ENCODE peak calls at places on chromosome 3, in five cellular contexts. T is GF-D8, R is sciatic nerve, A is glutamatergic neuron, P is progenitor cell of endocrine pancreas. E is an unnamed sample.

GRCh38 chr3:24640330-24640877 is 145.8 kb upstream of the THRB start:
- DNase-seq in R (no peak), A (no peak), P (no peak), T (no peak), E (peak)

GRCh38 chr3:39644176-39644575 is 165.2 kb upstream of the MYRIP start:
- DNase-seq in P (no peak), A (no peak), R (no peak), T (no peak), E (peak)

GRCh38 chr3:111967651-111968274 is 11.1 kb upstream of the ABHD10 start:
- DNase-seq in R (peak), P (peak), T (peak), A (peak), E (peak)

GRCh38 chr3:188349963-188350332 is 196.0 kb downstream of the LPP start:
- DNase-seq in T (no peak), A (no peak), R (no peak), P (no peak), E (no peak)

GRCh38 chr3:127953092-127953491 is 38.1 kb downstream of the KBTBD12 start:
- DNase-seq in T (no peak), R (no peak), A (no peak), P (no peak), E (no peak)

GRCh38 chr3:35641920-35642532 is 2.7 kb downstream of the ARPP21 start:
- DNase-seq in A (no peak), P (no peak), R (no peak), T (no peak), E (no peak)

GRCh38 chr3:54755746-54756145 is 172.1 kb downstream of the LRTM1 start:
- DNase-seq in T (no peak), A (no peak), R (no peak), P (no peak), E (no peak)

GRCh38 chr3:28376424-28376823 is 27.8 kb upstream of the AZI2 start:
- DNase-seq in T (no peak), P (no peak), R (no peak), A (no peak), E (no peak)

GRCh38 chr3:182436547-182436946 is 356.8 kb upstream of the ATP11B start:
- DNase-seq in R (no peak), P (no peak), T (no peak), A (no peak), E (no peak)

GRCh38 chr3:125300416-125300815 is 74.7 kb downstream of the ZNF148 start:
- DNase-seq in R (no peak), T (no peak), A (no peak), P (no peak), E (no peak)

GRCh38 chr3:15646924-15647511 is 45.5 kb downstream of the BTD start:
- DNase-seq in P (no peak), T (no peak), R (peak), A (no peak), E (no peak)

GRCh38 chr3:41961061-41961749 is 698 bp downstream of the ULK4 start:
- DNase-seq in R (peak), P (peak), A (peak), T (peak), E (peak)

GRCh38 chr3:170054204-170054603 is 16.4 kb downstream of the GPR160 start:
- DNase-seq in R (no peak), P (no peak), T (no peak), A (no peak), E (peak)

GRCh38 chr3:76432396-76432795 is 607.5 kb upstream of the ROBO2 start:
- DNase-seq in A (no peak), T (no peak), P (no peak), R (no peak), E (no peak)

GRCh38 chr3:87260270-87260669 is 16.1 kb downstream of the POU1F1 start:
- DNase-seq in A (peak), T (peak), R (no peak), P (peak), E (peak)

GRCh38 chr3:170622369-170623159 is 36.7 kb upstream of the SLC7A14 start:
- DNase-seq in P (no peak), R (no peak), T (no peak), A (peak), E (no peak)

GRCh38 chr3:196694202-196694638 is 17.8 kb downstream of the CEP19 start:
- DNase-seq in A (no peak), T (no peak), P (no peak), R (no peak), E (peak)

GRCh38 chr3:194586839-194587238 is 46.4 kb downstream of the TMEM44 start:
- DNase-seq in R (no peak), T (no peak), P (no peak), A (no peak), E (no peak)

GRCh38 chr3:46844397-46844796 is 18.8 kb downstream of the MYL3 start:
- DNase-seq in T (no peak), P (no peak), A (no peak), R (no peak), E (no peak)

GRCh38 chr3:71542548-71543370 is 40.8 kb downstream of the FOXP1 start:
- DNase-seq in P (no peak), R (peak), A (peak), T (peak), E (peak)

GRCh38 chr3:29335438-29335837 is 54.6 kb downstream of the RBMS3 start:
- DNase-seq in A (no peak), R (peak), P (no peak), T (no peak), E (peak)

GRCh38 chr3:169478566-169479313 is 184.8 kb downstream of the MECOM start:
- DNase-seq in T (no peak), P (no peak), A (no peak), R (no peak), E (no peak)

GRCh38 chr3:46566040-46566631 is at the start of gene LRRC2:
- DNase-seq in T (no peak), R (no peak), P (peak), A (no peak), E (no peak)

GRCh38 chr3:99498544-99499234 is 139.7 kb upstream of the COL8A1 start:
- DNase-seq in A (no peak), T (no peak), P (no peak), R (no peak), E (no peak)

GRCh38 chr3:72282918-72283317 is 498.0 kb upstream of the PROK2 start:
- DNase-seq in T (no peak), P (no peak), R (no peak), A (no peak), E (peak)

GRCh38 chr3:174318146-174318545 is 541.0 kb upstream of the NAALADL2 start:
- DNase-seq in A (no peak), T (no peak), R (no peak), P (no peak), E (no peak)

GRCh38 chr3:48896991-48897390 is 1.7 kb downstream of the SLC25A20 start:
- DNase-seq in A (no peak), P (no peak), T (no peak), R (no peak), E (no peak)

GRCh38 chr3:184596233-184596632 is 34.6 kb downstream of the EPHB3 start:
- DNase-seq in A (no peak), R (no peak), T (no peak), P (no peak), E (no peak)

GRCh38 chr3:178320481-178321352 is 215.5 kb upstream of the KCNMB2 start:
- DNase-seq in P (no peak), A (no peak), T (no peak), R (no peak), E (no peak)

GRCh38 chr3:116165190-116165589 is 280.1 kb downstream of the LSAMP start:
- DNase-seq in A (no peak), P (no peak), T (no peak), R (no peak), E (no peak)

GRCh38 chr3:72348357-72348756 is 499.9 kb downstream of the SHQ1 start:
- DNase-seq in R (no peak), T (no peak), P (no peak), A (no peak), E (no peak)

GRCh38 chr3:108488631-108489030 is 21.8 kb downstream of the MYH15 start:
- DNase-seq in P (no peak), A (no peak), T (no peak), R (no peak), E (no peak)

GRCh38 chr3:23629181-23629893 is 176.4 kb upstream of the UBE2E1 start:
- DNase-seq in T (no peak), R (no peak), A (no peak), P (no peak), E (peak)

GRCh38 chr3:184583345-184584000 is 21.9 kb downstream of the EPHB3 start:
- DNase-seq in A (no peak), T (no peak), R (no peak), P (no peak), E (no peak)

GRCh38 chr3:106160396-106160795 is 291.6 kb upstream of the CBLB start:
- DNase-seq in A (no peak), P (no peak), T (no peak), R (no peak), E (no peak)

GRCh38 chr3:126848991-126849390 is 133.9 kb upstream of the PLXNA1 start:
- DNase-seq in P (no peak), A (no peak), R (no peak), T (no peak), E (no peak)

GRCh38 chr3:102181202-102181920 is 253.5 kb upstream of the ZPLD1 start:
- DNase-seq in R (no peak), P (no peak), A (no peak), T (no peak), E (no peak)